ENCODE peak calls at places on chromosomes 3 and 15, in eight cellular contexts. D is NCI-H774, K is spleen, G is activated T-cell treated with anti-CD3 and anti-CD28 coated beads for 24 hours, H is brain microvascular endothelial cell, M is GM06990, R is islet precursor cell, P is D341Med. Q is an unnamed sample.

GRCh38 chr15:32994810-32995424 is 199.6 kb downstream of the FMN1 start:
- DNase-seq in D (peak), R (no peak), M (no peak), P (no peak), G (no peak), K (no peak), H (peak), Q (no peak)

GRCh38 chr3:173066044-173066679 is 74.9 kb downstream of the SPATA16 start:
- DNase-seq in G (no peak), R (no peak), P (no peak), M (no peak), K (no peak), D (no peak), H (peak), Q (no peak)

GRCh38 chr3:34046154-34046553 is 247.7 kb downstream of the PDCD6IP start:
- DNase-seq in G (no peak), D (no peak), R (no peak), K (no peak), H (no peak), M (no peak), P (no peak), Q (no peak)

GRCh38 chr3:37028329-37028728 is 35.0 kb downstream of the MLH1 start:
- DNase-seq in D (no peak), P (no peak), H (no peak), K (no peak), M (no peak), G (no peak), R (no peak), Q (no peak)

GRCh38 chr3:32405711-32406323 is 14.2 kb downstream of the CMTM7 start:
- DNase-seq in D (no peak), R (no peak), H (no peak), G (no peak), P (no peak), M (no peak), K (no peak), Q (no peak)

GRCh38 chr3:44477312-44478030 is at the start of gene ZNF445:
- DNase-seq in G (peak), P (peak), M (peak), D (peak), K (peak), H (peak), R (peak), Q (peak)

GRCh38 chr3:78972617-78973301 is 795.0 kb downstream of the ROBO1 start:
- DNase-seq in P (no peak), R (no peak), K (no peak), D (no peak), G (no peak), H (no peak), M (no peak), Q (no peak)

GRCh38 chr15:77630064-77630463 is 2.6 kb downstream of the LINGO1 start:
- DNase-seq in D (no peak), R (no peak), K (no peak), P (no peak), M (no peak), H (no peak), G (no peak), Q (no peak)

GRCh38 chr3:113600418-113601185 is 68.2 kb downstream of the SIDT1 start:
- DNase-seq in P (no peak), D (no peak), K (no peak), M (no peak), H (no peak), R (no peak), G (no peak), Q (no peak)

GRCh38 chr3:140568842-140569520 is 108.9 kb upstream of the TRIM42 start:
- DNase-seq in G (no peak), K (no peak), R (no peak), P (no peak), D (no peak), M (no peak), H (no peak), Q (no peak)

GRCh38 chr15:55915876-55916567 is 77.4 kb downstream of the NEDD4 start:
- DNase-seq in D (no peak), R (no peak), M (no peak), P (no peak), H (no peak), G (no peak), K (no peak), Q (no peak)

GRCh38 chr3:77373619-77374018 is 333.7 kb downstream of the ROBO2 start:
- DNase-seq in P (no peak), R (no peak), H (no peak), K (no peak), D (no peak), M (no peak), G (no peak), Q (no peak)

GRCh38 chr15:83207622-83208356 is at the start of gene HDGFL3:
- DNase-seq in D (peak), P (peak), M (peak), H (peak), G (no peak), R (peak), K (peak), Q (peak)

GRCh38 chr3:127404614-127405598 is 117.1 kb upstream of the PRR20G start:
- DNase-seq in D (no peak), G (no peak), K (peak), P (peak), R (peak), M (no peak), H (no peak), Q (no peak)

GRCh38 chr3:30933478-30934207 is 39.2 kb upstream of the GADL1 start:
- DNase-seq in R (no peak), H (no peak), M (no peak), K (no peak), G (no peak), P (no peak), D (peak), Q (no peak)

GRCh38 chr3:185677146-185677829 is 91.2 kb downstream of the SENP2 start:
- DNase-seq in P (peak), G (no peak), D (peak), R (peak), M (no peak), K (no peak), H (peak), Q (peak)

GRCh38 chr3:72960812-72961518 is 35.6 kb upstream of the PPP4R2 start:
- DNase-seq in G (no peak), K (no peak), P (no peak), H (peak), M (no peak), D (no peak), R (peak), Q (no peak)

GRCh38 chr3:3087279-3087678 is 22.9 kb downstream of the IL5RA start:
- DNase-seq in P (no peak), H (no peak), D (no peak), G (no peak), K (no peak), M (no peak), R (no peak), Q (no peak)